ENCODE peak calls at places on chromosomes 7 and 10, in ten cellular contexts. A, K, R, H, S, J, Z, T, L and M are unnamed samples.
A peak's percentile ranks its signal among the peaks of the same experiment; 100 is the strongest.

GRCh38 chr7:74343281-74344127 is 54.3 kb downstream of the CLIP2 start:
- DNase-seq in A (no peak), H (peak; percentile 96), R (no peak), K (peak; percentile 82), J (no peak), L (peak; percentile 77), Z (no peak), S (no peak), T (no peak), M (no peak)

GRCh38 chr7:132430863-132431822 is 145.1 kb downstream of the PLXNA4 start:
- DNase-seq in S (no peak), Z (no peak), A (no peak), J (peak; percentile 84), T (no peak), R (no peak), K (peak; percentile 81), H (peak; percentile 92), L (peak; percentile 80), M (no peak)

GRCh38 chr10:1736180-1736971 is 949 bp downstream of the ADARB2 start:
- DNase-seq in J (no peak), L (no peak), Z (peak; percentile 19), R (no peak), A (no peak), S (peak; percentile 2), H (no peak), K (no peak), T (no peak), M (peak; percentile 32)

GRCh38 chr7:141053626-141054025 is 20.2 kb upstream of the TMEM178B start:
- DNase-seq in S (no peak), L (no peak), J (no peak), K (no peak), A (no peak), Z (no peak), H (peak; percentile 89), T (no peak), R (no peak), M (no peak)

GRCh38 chr10:126111562-126111961 is 215.2 kb downstream of the FANK1 start:
- DNase-seq in H (no peak), K (no peak), Z (no peak), A (no peak), L (no peak), S (no peak), T (no peak), R (no peak), J (no peak), M (no peak)

GRCh38 chr7:50379082-50379481 is 71.1 kb downstream of the FIGNL1 start:
- DNase-seq in S (peak; percentile 97), K (no peak), H (no peak), J (no peak), A (no peak), T (no peak), Z (peak; percentile 34), L (no peak), R (no peak), M (no peak)

GRCh38 chr7:25495342-25495855 is 267.1 kb upstream of the NPVF start:
- DNase-seq in K (no peak), S (peak; percentile 89), A (no peak), H (no peak), T (no peak), Z (peak; percentile 36), J (peak; percentile 34), L (no peak), R (no peak), M (no peak)

GRCh38 chr10:122387572-122387971 is 13.1 kb downstream of the PLEKHA1 start:
- DNase-seq in K (no peak), L (no peak), T (no peak), R (no peak), S (no peak), Z (no peak), H (no peak), A (no peak), J (no peak), M (no peak)

GRCh38 chr10:77524300-77524711 is 113.3 kb downstream of the KCNMA1 start:
- DNase-seq in H (no peak), R (no peak), L (peak; percentile 73), J (no peak), K (peak; percentile 85), A (no peak), S (no peak), T (no peak), Z (no peak), M (no peak)

GRCh38 chr10:95767884-95768556 is 12.1 kb downstream of the ENTPD1 start:
- DNase-seq in T (no peak), R (no peak), Z (no peak), L (peak; percentile 59), K (peak; percentile 77), H (no peak), J (peak; percentile 41), A (no peak), S (no peak), M (peak; percentile 67)

GRCh38 chr10:103517234-103518085 is 24.0 kb downstream of the NEURL1 start:
- DNase-seq in J (no peak), A (no peak), K (no peak), Z (no peak), H (no peak), L (no peak), R (no peak), T (no peak), S (no peak), M (no peak)

GRCh38 chr7:19106308-19107141 is 10.9 kb downstream of the TWIST1 start:
- DNase-seq in A (no peak), H (no peak), L (no peak), S (no peak), R (no peak), Z (peak; percentile 77), K (peak; percentile 70), J (peak; percentile 31), T (no peak), M (no peak)

GRCh38 chr10:72665925-72666324 is 26.0 kb upstream of the MCU start:
- DNase-seq in S (no peak), H (peak; percentile 8), A (no peak), R (no peak), K (peak; percentile 67), J (no peak), L (no peak), T (no peak), Z (no peak), M (no peak)

GRCh38 chr10:48613015-48613414 is 8.1 kb upstream of the ARHGAP22 start:
- DNase-seq in S (no peak), L (no peak), H (no peak), Z (no peak), R (no peak), J (no peak), K (no peak), T (no peak), A (no peak), M (no peak)

GRCh38 chr10:97043563-97043855 is 142.2 kb downstream of the SLIT1 start:
- DNase-seq in J (no peak), R (no peak), Z (no peak), T (no peak), K (no peak), H (no peak), A (no peak), S (no peak), L (no peak), M (no peak)

GRCh38 chr10:126905776-126906703 is 812 bp downstream of the DOCK1 start:
- DNase-seq in A (no peak), R (no peak), J (peak; percentile 50), T (no peak), L (no peak), K (peak; percentile 74), S (no peak), Z (peak; percentile 81), H (no peak), M (no peak)

GRCh38 chr10:30396708-30397107 is 37.3 kb upstream of the MAP3K8 start:
- DNase-seq in K (no peak), Z (no peak), L (no peak), A (no peak), S (no peak), J (no peak), H (no peak), T (no peak), R (no peak), M (no peak)

GRCh38 chr10:129511758-129512157 is 44.7 kb downstream of the MGMT start:
- DNase-seq in S (peak; percentile 9), A (no peak), Z (no peak), K (no peak), T (no peak), H (no peak), L (no peak), R (no peak), J (no peak), M (no peak)

GRCh38 chr7:24502135-24502488 is 71.1 kb upstream of the PALS2 start:
- DNase-seq in Z (no peak), S (no peak), J (no peak), L (no peak), T (no peak), H (no peak), K (peak; percentile 34), R (no peak), A (no peak), M (no peak)

GRCh38 chr10:28331821-28332220 is 29.0 kb upstream of the MPP7 start:
- DNase-seq in Z (no peak), S (no peak), H (no peak), K (peak; percentile 82), J (no peak), L (peak; percentile 87), T (no peak), A (no peak), R (no peak), M (no peak)

GRCh38 chr7:71442492-71443196 is 310.7 kb downstream of the GALNT17 start:
- DNase-seq in J (no peak), H (no peak), L (no peak), K (no peak), S (no peak), R (no peak), Z (no peak), T (no peak), A (no peak), M (no peak)

GRCh38 chr7:100423315-100423714 is 5.2 kb downstream of the ZCWPW1 start:
- DNase-seq in S (no peak), R (no peak), K (no peak), J (no peak), L (no peak), Z (no peak), H (no peak), A (no peak), T (no peak), M (no peak)

GRCh38 chr10:104056619-104057273 is 28.9 kb downstream of the COL17A1 start:
- DNase-seq in Z (no peak), T (no peak), A (no peak), H (no peak), K (no peak), J (no peak), L (no peak), S (no peak), R (no peak), M (no peak)

GRCh38 chr7:44152971-44153947 is 12.1 kb upstream of the MYL7 start:
- DNase-seq in Z (no peak), R (no peak), A (no peak), S (no peak), T (no peak), K (no peak), H (no peak), J (no peak), L (no peak), M (no peak)

GRCh38 chr7:67518580-67518979 is 521.9 kb downstream of the TYW1 start:
- DNase-seq in R (no peak), T (no peak), Z (no peak), H (no peak), A (no peak), J (peak; percentile 67), K (no peak), S (peak; percentile 80), L (no peak), M (no peak)

GRCh38 chr10:69839696-69840345 is 38.1 kb downstream of the COL13A1 start:
- DNase-seq in S (no peak), J (no peak), R (no peak), A (no peak), Z (no peak), L (peak; percentile 46), H (peak; percentile 81), K (peak; percentile 65), T (no peak), M (no peak)

GRCh38 chr7:26457702-26458327 is 166.2 kb downstream of the SNX10 start:
- DNase-seq in K (no peak), J (no peak), H (no peak), A (no peak), Z (no peak), S (no peak), R (no peak), L (no peak), T (no peak), M (no peak)

GRCh38 chr10:103040424-103040823 is 122.3 kb downstream of the CNNM2 start:
- DNase-seq in L (peak; percentile 82), H (peak; percentile 41), S (no peak), A (no peak), T (no peak), Z (no peak), J (no peak), R (no peak), K (peak; percentile 41), M (no peak)